ENCODE peak calls at places on chromosomes 7 and 10, in seven cellular contexts. One of them, this sample, is unnamed. For H3K27me3, the result is how much of the 10 kb centered on the place peaks cover.

GRCh38 chr7:55192718-55193117 is 172.4 kb upstream of the LANCL2 start:
- DNase-seq in stomach: no peak
- DNase-seq in sigmoid colon: no peak
- DNase-seq in suprapubic skin: no peak
- DNase-seq in transverse colon: no peak
- DNase-seq in spleen: no peak
- DNase-seq in K562: no peak
- DNase-seq in this sample: no peak

GRCh38 chr10:49599546-49599945 is 10.6 kb upstream of the SLC18A3 start:
- DNase-seq in stomach: no peak
- DNase-seq in sigmoid colon: no peak
- DNase-seq in suprapubic skin: no peak
- DNase-seq in transverse colon: no peak
- DNase-seq in spleen: no peak
- DNase-seq in K562: no peak
- DNase-seq in this sample: no peak

GRCh38 chr7:103143865-103144264 is 5.0 kb downstream of the NAPEPLD start:
- DNase-seq in stomach: no peak
- DNase-seq in sigmoid colon: no peak
- DNase-seq in suprapubic skin: no peak
- DNase-seq in transverse colon: peak
- DNase-seq in spleen: no peak
- DNase-seq in K562: no peak
- DNase-seq in this sample: no peak

GRCh38 chr10:75143353-75143752 is 31.9 kb downstream of the SAMD8 start:
- DNase-seq in stomach: no peak
- DNase-seq in sigmoid colon: no peak
- DNase-seq in suprapubic skin: no peak
- DNase-seq in transverse colon: no peak
- DNase-seq in spleen: no peak
- DNase-seq in K562: no peak
- DNase-seq in this sample: no peak

GRCh38 chr10:75211007-75211735 is 575 bp downstream of the VDAC2 start:
- DNase-seq in stomach: peak
- DNase-seq in sigmoid colon: peak
- DNase-seq in suprapubic skin: no peak
- DNase-seq in transverse colon: peak
- DNase-seq in spleen: no peak
- DNase-seq in K562: peak
- DNase-seq in this sample: peak

GRCh38 chr7:2445898-2446555 is 30.2 kb downstream of the GRIFIN start:
- DNase-seq in stomach: no peak
- DNase-seq in sigmoid colon: no peak
- DNase-seq in suprapubic skin: no peak
- DNase-seq in transverse colon: no peak
- DNase-seq in spleen: no peak
- DNase-seq in K562: no peak
- DNase-seq in this sample: no peak

GRCh38 chr7:130732980-130733865 is 784 bp downstream of the KLF14 start:
- DNase-seq in stomach: peak
- DNase-seq in sigmoid colon: no peak
- DNase-seq in suprapubic skin: no peak
- DNase-seq in transverse colon: peak
- DNase-seq in spleen: peak
- DNase-seq in K562: peak
- DNase-seq in this sample: peak

GRCh38 chr7:96676901-96677300 is 32.7 kb downstream of the SEM1 start:
- DNase-seq in stomach: no peak
- DNase-seq in sigmoid colon: no peak
- DNase-seq in suprapubic skin: no peak
- DNase-seq in transverse colon: no peak
- DNase-seq in spleen: no peak
- DNase-seq in K562: no peak
- DNase-seq in this sample: no peak

GRCh38 chr10:21989453-21990154 is 13.9 kb downstream of the DNAJC1 start:
- DNase-seq in stomach: peak
- DNase-seq in sigmoid colon: peak
- DNase-seq in suprapubic skin: no peak
- DNase-seq in transverse colon: peak
- DNase-seq in spleen: no peak
- DNase-seq in K562: peak
- DNase-seq in this sample: peak

GRCh38 chr7:80134536-80135305 is at the start of gene GNAI1:
- DNase-seq in stomach: peak
- DNase-seq in sigmoid colon: peak
- DNase-seq in suprapubic skin: peak
- DNase-seq in transverse colon: peak
- DNase-seq in spleen: peak
- DNase-seq in K562: no peak
- DNase-seq in this sample: peak

GRCh38 chr10:129711261-129711660 is 244.2 kb downstream of the MGMT start:
- DNase-seq in stomach: no peak
- DNase-seq in sigmoid colon: no peak
- DNase-seq in suprapubic skin: no peak
- DNase-seq in transverse colon: no peak
- DNase-seq in spleen: no peak
- DNase-seq in K562: no peak
- DNase-seq in this sample: peak

GRCh38 chr10:126016156-126016805 is 119.9 kb downstream of the FANK1 start:
- DNase-seq in stomach: no peak
- DNase-seq in sigmoid colon: no peak
- DNase-seq in suprapubic skin: no peak
- DNase-seq in transverse colon: no peak
- DNase-seq in spleen: no peak
- DNase-seq in K562: no peak
- DNase-seq in this sample: no peak

GRCh38 chr10:75531571-75532031 is 100.2 kb downstream of the LRMDA start:
- DNase-seq in stomach: no peak
- DNase-seq in sigmoid colon: no peak
- DNase-seq in suprapubic skin: no peak
- DNase-seq in transverse colon: no peak
- DNase-seq in spleen: no peak
- DNase-seq in K562: no peak
- DNase-seq in this sample: no peak

GRCh38 chr7:135747366-135747765 is 1.2 kb downstream of the FAM180A start:
- DNase-seq in stomach: no peak
- DNase-seq in sigmoid colon: no peak
- DNase-seq in suprapubic skin: no peak
- DNase-seq in transverse colon: no peak
- DNase-seq in spleen: no peak
- DNase-seq in K562: no peak
- DNase-seq in this sample: no peak

GRCh38 chr10:14048930-14049613 is 281.7 kb downstream of the FRMD4A start:
- DNase-seq in stomach: no peak
- DNase-seq in sigmoid colon: no peak
- DNase-seq in suprapubic skin: no peak
- DNase-seq in transverse colon: no peak
- DNase-seq in spleen: no peak
- DNase-seq in K562: no peak
- DNase-seq in this sample: no peak

GRCh38 chr7:117137868-117138267 is 184.6 kb downstream of the ST7 start:
- DNase-seq in stomach: no peak
- DNase-seq in sigmoid colon: no peak
- DNase-seq in suprapubic skin: no peak
- DNase-seq in transverse colon: no peak
- DNase-seq in spleen: no peak
- DNase-seq in K562: no peak
- DNase-seq in this sample: peak

GRCh38 chr7:25924061-25924460 is 227.9 kb upstream of the NFE2L3 start:
- DNase-seq in stomach: no peak
- DNase-seq in sigmoid colon: no peak
- DNase-seq in suprapubic skin: no peak
- DNase-seq in transverse colon: no peak
- DNase-seq in spleen: no peak
- DNase-seq in K562: no peak
- DNase-seq in this sample: no peak

GRCh38 chr7:67100956-67101361 is 104.3 kb downstream of the TYW1 start:
- DNase-seq in stomach: no peak
- DNase-seq in sigmoid colon: no peak
- DNase-seq in suprapubic skin: no peak
- DNase-seq in transverse colon: peak
- DNase-seq in spleen: no peak
- DNase-seq in K562: peak
- DNase-seq in this sample: peak

GRCh38 chr7:134908289-134908688 is 78.0 kb upstream of the AGBL3 start:
- DNase-seq in stomach: no peak
- DNase-seq in sigmoid colon: no peak
- DNase-seq in suprapubic skin: no peak
- DNase-seq in transverse colon: no peak
- DNase-seq in spleen: no peak
- DNase-seq in K562: no peak
- DNase-seq in this sample: no peak

GRCh38 chr7:45180084-45180986 is 22.7 kb downstream of the RAMP3 start:
- DNase-seq in stomach: no peak
- DNase-seq in sigmoid colon: peak
- DNase-seq in suprapubic skin: peak
- DNase-seq in transverse colon: no peak
- DNase-seq in spleen: peak
- DNase-seq in K562: no peak
- DNase-seq in this sample: no peak

GRCh38 chr7:38311329-38311937 is 38.0 kb upstream of the TARP start:
- DNase-seq in stomach: no peak
- DNase-seq in sigmoid colon: no peak
- DNase-seq in suprapubic skin: no peak
- DNase-seq in transverse colon: peak
- DNase-seq in spleen: peak
- DNase-seq in K562: peak
- DNase-seq in this sample: peak

DNA sequence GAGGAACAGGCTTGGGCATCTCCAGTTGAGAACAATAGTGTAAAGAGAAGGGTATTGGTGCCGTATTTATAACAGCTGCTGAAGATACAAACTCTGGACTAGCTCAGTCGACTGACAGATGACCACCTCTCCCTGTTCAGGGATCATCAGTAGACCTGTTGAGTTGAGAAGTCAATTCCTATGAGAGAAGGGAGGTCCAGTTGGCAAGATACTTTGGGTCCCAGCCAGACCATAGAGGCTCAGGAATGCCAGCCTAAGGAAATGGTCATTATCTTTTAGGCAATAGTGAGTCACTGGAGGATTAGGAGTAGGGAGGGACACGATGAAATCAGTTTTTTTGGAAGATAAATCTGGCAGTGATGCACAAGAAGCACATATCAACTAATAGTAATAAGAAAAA is 202.9 kb downstream of the TRIL start:
- DNase-seq in stomach: no peak
- DNase-seq in sigmoid colon: no peak
- DNase-seq in suprapubic skin: no peak
- DNase-seq in transverse colon: no peak
- DNase-seq in spleen: no peak
- DNase-seq in K562: no peak
- DNase-seq in this sample: no peak
- TF ChIP-seq POLR2AphosphoS5 in stomach: no peak
- TF ChIP-seq POLR2AphosphoS5 in sigmoid colon: no peak
- TF ChIP-seq POLR2AphosphoS5 in suprapubic skin: no peak
- TF ChIP-seq POLR2AphosphoS5 in transverse colon: no peak
- TF ChIP-seq POLR2AphosphoS5 in spleen: no peak
- TF ChIP-seq POLR2AphosphoS5 in K562: no peak
- TF ChIP-seq POLR2AphosphoS5 in this sample: no peak

GRCh38 chr7:107660381-107661080 is at the start of gene SLC26A4:
- DNase-seq in stomach: no peak
- DNase-seq in sigmoid colon: no peak
- DNase-seq in suprapubic skin: no peak
- DNase-seq in transverse colon: no peak
- DNase-seq in spleen: peak
- DNase-seq in K562: no peak
- DNase-seq in this sample: peak

GRCh38 chr7:107661081-107661864 is 645 bp downstream of the SLC26A4 start:
- DNase-seq in stomach: peak
- DNase-seq in sigmoid colon: peak
- DNase-seq in suprapubic skin: no peak
- DNase-seq in transverse colon: peak
- DNase-seq in spleen: peak
- DNase-seq in K562: no peak
- DNase-seq in this sample: peak

GRCh38 chr7:107663196-107663595 is 2.6 kb downstream of the SLC26A4 start:
- DNase-seq in stomach: no peak
- DNase-seq in sigmoid colon: no peak
- DNase-seq in suprapubic skin: no peak
- DNase-seq in transverse colon: no peak
- DNase-seq in spleen: no peak
- DNase-seq in K562: no peak
- DNase-seq in this sample: peak

GRCh38 chr7:107659666-107660065 is 962 bp upstream of the SLC26A4 start:
- DNase-seq in stomach: no peak
- DNase-seq in sigmoid colon: no peak
- DNase-seq in suprapubic skin: no peak
- DNase-seq in transverse colon: no peak
- DNase-seq in spleen: no peak
- DNase-seq in K562: peak
- DNase-seq in this sample: no peak

DNA sequence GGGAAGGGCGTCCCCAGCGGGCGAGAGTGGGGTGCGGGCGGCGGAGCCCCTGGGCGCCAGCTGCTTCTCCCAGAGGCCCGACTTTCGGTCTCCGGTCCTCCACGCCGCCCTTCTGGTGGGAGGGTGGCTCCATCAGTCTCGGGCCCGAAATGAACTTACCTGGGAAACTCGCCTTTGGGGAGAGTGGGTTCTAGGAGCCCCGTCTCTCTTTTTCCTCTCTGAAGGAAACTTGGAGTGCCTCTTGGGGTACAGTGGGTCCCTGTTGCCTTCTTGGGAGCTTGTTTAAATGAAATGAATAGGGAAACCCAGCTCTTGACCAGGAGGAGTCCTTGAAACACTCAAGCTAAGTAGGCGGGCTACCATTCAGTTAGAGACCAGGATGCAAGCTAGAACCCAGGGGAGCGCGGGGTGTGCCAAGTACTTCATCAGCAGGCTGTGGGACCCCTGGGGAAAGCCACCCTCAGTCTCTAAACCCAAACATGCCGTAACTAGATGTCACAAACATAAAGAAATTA is 1.3 kb downstream of the SLC26A4 start:
- DNase-seq in stomach: no peak
- DNase-seq in sigmoid colon: no peak
- DNase-seq in suprapubic skin: no peak
- DNase-seq in transverse colon: no peak
- DNase-seq in spleen: no peak
- DNase-seq in K562: no peak
- DNase-seq in this sample: peak
- H3K27me3 ChIP-seq in stomach: under half
- H3K27me3 ChIP-seq in sigmoid colon: under half
- H3K27me3 ChIP-seq in suprapubic skin: half or more
- H3K27me3 ChIP-seq in transverse colon: half or more
- H3K27me3 ChIP-seq in spleen: half or more
- H3K27me3 ChIP-seq in K562: under half
- H3K27me3 ChIP-seq in this sample: half or more

GRCh38 chr7:30172451-30172850 is 37.7 kb downstream of the MTURN start:
- DNase-seq in stomach: no peak
- DNase-seq in sigmoid colon: no peak
- DNase-seq in suprapubic skin: no peak
- DNase-seq in transverse colon: no peak
- DNase-seq in spleen: no peak
- DNase-seq in K562: no peak
- DNase-seq in this sample: no peak
- TF ChIP-seq POLR2AphosphoS5 in stomach: peak
- TF ChIP-seq POLR2AphosphoS5 in sigmoid colon: no peak
- TF ChIP-seq POLR2AphosphoS5 in suprapubic skin: no peak
- TF ChIP-seq POLR2AphosphoS5 in transverse colon: no peak
- TF ChIP-seq POLR2AphosphoS5 in spleen: no peak
- TF ChIP-seq POLR2AphosphoS5 in K562: no peak
- TF ChIP-seq POLR2AphosphoS5 in this sample: no peak

GRCh38 chr7:101138149-101138870 is 11.4 kb downstream of the SERPINE1 start:
- DNase-seq in stomach: peak
- DNase-seq in sigmoid colon: peak
- DNase-seq in suprapubic skin: peak
- DNase-seq in transverse colon: peak
- DNase-seq in spleen: no peak
- DNase-seq in K562: peak
- DNase-seq in this sample: peak
- H3K27me3 ChIP-seq in stomach: under half
- H3K27me3 ChIP-seq in sigmoid colon: under half
- H3K27me3 ChIP-seq in suprapubic skin: under half
- H3K27me3 ChIP-seq in transverse colon: under half
- H3K27me3 ChIP-seq in spleen: under half
- H3K27me3 ChIP-seq in K562: under half
- H3K27me3 ChIP-seq in this sample: under half

This sample was measured in GM23338.